ENCODE peak calls at places on chromosomes 11 and 22, in ten cellular contexts. F, X, M, H, V, K, B, D, A and Z are unnamed samples.

GRCh38 chr11:119194811-119195210 is 9.5 kb downstream of the NHERF4 start:
- DNase-seq in K (no peak), M (no peak), D (no peak), X (no peak), F (no peak), B (no peak), A (no peak), V (no peak), H (no peak), Z (no peak)

GRCh38 chr22:46355996-46356471 is 20.5 kb downstream of the TRMU start:
- DNase-seq in K (no peak), H (no peak), A (no peak), F (no peak), M (no peak), B (no peak), X (no peak), D (no peak), V (peak), Z (no peak)

GRCh38 chr11:17812286-17813187 is 78.0 kb downstream of the KCNC1 start:
- DNase-seq in A (no peak), B (no peak), K (no peak), X (no peak), D (peak), F (no peak), V (no peak), H (no peak), M (no peak), Z (no peak)

GRCh38 chr11:15208570-15209222 is 94.0 kb downstream of the INSC start:
- DNase-seq in K (peak), H (peak), M (peak), B (peak), F (no peak), V (peak), D (peak), A (peak), X (peak), Z (peak)

GRCh38 chr11:69423181-69423580 is 58.3 kb upstream of the LINC01488 start:
- DNase-seq in M (no peak), X (no peak), V (no peak), D (no peak), B (no peak), A (no peak), F (no peak), H (no peak), K (no peak), Z (no peak)

GRCh38 chr11:67436459-67437081 is 912 bp downstream of the PTPRCAP start:
- DNase-seq in V (no peak), M (no peak), X (no peak), F (no peak), H (peak), B (peak), K (peak), D (peak), A (no peak), Z (no peak)

GRCh38 chr11:82536706-82537105 is 197.0 kb downstream of the FAM181B start:
- DNase-seq in K (no peak), M (no peak), F (no peak), A (no peak), V (no peak), D (no peak), X (no peak), H (no peak), B (no peak), Z (no peak)

GRCh38 chr11:34281256-34281655 is 76.6 kb downstream of the ABTB2 start:
- DNase-seq in X (no peak), D (no peak), V (no peak), H (no peak), B (no peak), A (no peak), K (no peak), M (no peak), F (no peak), Z (no peak)

GRCh38 chr22:20174785-20175596 is 24.1 kb upstream of the CCDC188 start:
- DNase-seq in K (peak), A (no peak), B (peak), D (no peak), F (no peak), M (no peak), H (peak), V (no peak), X (no peak), Z (no peak)

GRCh38 chr11:35539781-35540281 is 14.4 kb upstream of the PAMR1 start:
- DNase-seq in A (peak), K (no peak), H (peak), V (peak), M (no peak), D (peak), F (peak), B (no peak), X (no peak), Z (no peak)

GRCh38 chr11:1340111-1340510 is 30.7 kb upstream of the TOLLIP start:
- DNase-seq in M (no peak), B (no peak), A (no peak), K (no peak), F (no peak), D (no peak), H (no peak), V (no peak), X (no peak), Z (no peak)

GRCh38 chr22:31346255-31346732 is at the start of gene PATZ1:
- DNase-seq in M (no peak), D (peak), F (peak), K (peak), A (peak), H (peak), B (peak), X (no peak), V (peak), Z (no peak)

GRCh38 chr11:122778148-122778547 is 60.2 kb upstream of the CRTAM start:
- DNase-seq in B (no peak), K (no peak), V (no peak), F (no peak), H (no peak), X (no peak), M (no peak), D (no peak), A (no peak), Z (no peak)

GRCh38 chr22:43365715-43366440 is 22.7 kb upstream of the SCUBE1 start:
- DNase-seq in A (no peak), M (no peak), K (no peak), H (no peak), D (no peak), F (peak), B (no peak), X (no peak), V (no peak), Z (no peak)

GRCh38 chr11:5524756-5525155 is 8.3 kb upstream of the UBQLNL start:
- DNase-seq in V (no peak), H (no peak), M (no peak), K (no peak), D (no peak), A (no peak), B (no peak), X (no peak), F (no peak), Z (no peak)

GRCh38 chr11:129373489-129373953 is 2.1 kb upstream of the BARX2 start:
- DNase-seq in M (no peak), D (no peak), A (peak), B (no peak), V (no peak), K (no peak), X (no peak), F (no peak), H (no peak), Z (no peak)

GRCh38 chr11:130634981-130635473 is 186.6 kb downstream of the ADAMTS15 start:
- DNase-seq in H (peak), M (no peak), X (no peak), V (no peak), K (peak), B (peak), A (peak), F (no peak), D (no peak), Z (peak)

GRCh38 chr11:134609361-134610115 is 197.5 kb upstream of the B3GAT1 start:
- DNase-seq in A (no peak), B (no peak), V (no peak), M (no peak), H (no peak), D (no peak), K (no peak), F (no peak), X (no peak), Z (peak)

GRCh38 chr11:111819161-111820058 is 52.0 kb downstream of the ALG9 start:
- DNase-seq in B (no peak), D (no peak), X (no peak), A (peak), H (peak), M (no peak), F (no peak), V (no peak), K (no peak), Z (no peak)

GRCh38 chr11:665707-666281 is 28.7 kb downstream of the DRD4 start:
- DNase-seq in X (no peak), A (peak), V (no peak), B (no peak), F (no peak), K (no peak), H (peak), D (no peak), M (no peak), Z (no peak)

DNA sequence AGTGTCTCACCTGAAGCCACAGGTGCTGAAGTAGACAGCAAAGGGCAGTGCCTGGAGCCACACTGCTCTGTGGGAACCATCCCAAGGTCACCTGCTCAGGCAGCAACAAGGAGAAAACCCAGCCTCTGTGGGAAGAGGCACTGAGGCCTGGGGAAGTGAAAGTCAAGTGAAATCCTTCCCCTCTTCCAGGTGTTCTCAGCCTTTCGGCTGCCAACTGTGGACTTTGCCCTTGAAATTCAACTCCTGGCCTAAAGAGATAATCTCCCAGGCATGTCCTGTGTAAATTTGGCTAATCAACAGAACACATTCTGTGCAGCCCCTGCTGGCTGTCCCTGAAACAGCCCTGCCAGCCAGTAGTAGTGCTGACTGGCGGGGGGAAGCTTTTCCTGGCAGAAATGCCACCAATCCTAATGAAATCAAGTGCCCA is 112.1 kb downstream of the RPL27A start:
- DNase-seq in F (no peak), A (no peak), K (peak), M (peak), X (no peak), B (no peak), D (peak), H (no peak), V (no peak), Z (no peak)
- TF ChIP-seq CTCF in F (no peak), A (peak), K (peak), M (peak), X (peak), B (peak), D (peak), H (peak), V (peak), Z (no peak)

GRCh38 chr11:54558919-54559318 is 44.9 kb downstream of the OR4C46 start:
- DNase-seq in A (no peak), X (no peak), B (no peak), H (no peak), K (no peak), F (no peak), V (no peak), M (no peak), D (no peak), Z (no peak)
- TF ChIP-seq CTCF in A (no peak), X (no peak), B (no peak), H (no peak), K (peak), F (no peak), V (no peak), M (no peak), D (no peak), Z (no peak)

GRCh38 chr11:72754149-72754543 is 1.9 kb upstream of the ARAP1 start:
- DNase-seq in D (no peak), K (no peak), F (no peak), V (no peak), B (no peak), H (no peak), M (no peak), A (no peak), X (no peak), Z (no peak)

GRCh38 chr11:72754544-72755155 is 2.4 kb upstream of the ARAP1 start:
- DNase-seq in B (no peak), F (no peak), D (no peak), X (no peak), A (no peak), M (no peak), V (no peak), H (no peak), K (no peak), Z (no peak)

GRCh38 chr11:72752088-72752914 is at the start of gene ARAP1:
- DNase-seq in B (peak), M (peak), D (peak), A (peak), F (peak), V (peak), H (peak), X (peak), K (peak), Z (peak)

GRCh38 chr11:72751293-72752087 is 718 bp downstream of the ARAP1 start:
- DNase-seq in M (no peak), F (no peak), D (peak), K (no peak), A (no peak), V (no peak), B (no peak), H (no peak), X (no peak), Z (no peak)

DNA sequence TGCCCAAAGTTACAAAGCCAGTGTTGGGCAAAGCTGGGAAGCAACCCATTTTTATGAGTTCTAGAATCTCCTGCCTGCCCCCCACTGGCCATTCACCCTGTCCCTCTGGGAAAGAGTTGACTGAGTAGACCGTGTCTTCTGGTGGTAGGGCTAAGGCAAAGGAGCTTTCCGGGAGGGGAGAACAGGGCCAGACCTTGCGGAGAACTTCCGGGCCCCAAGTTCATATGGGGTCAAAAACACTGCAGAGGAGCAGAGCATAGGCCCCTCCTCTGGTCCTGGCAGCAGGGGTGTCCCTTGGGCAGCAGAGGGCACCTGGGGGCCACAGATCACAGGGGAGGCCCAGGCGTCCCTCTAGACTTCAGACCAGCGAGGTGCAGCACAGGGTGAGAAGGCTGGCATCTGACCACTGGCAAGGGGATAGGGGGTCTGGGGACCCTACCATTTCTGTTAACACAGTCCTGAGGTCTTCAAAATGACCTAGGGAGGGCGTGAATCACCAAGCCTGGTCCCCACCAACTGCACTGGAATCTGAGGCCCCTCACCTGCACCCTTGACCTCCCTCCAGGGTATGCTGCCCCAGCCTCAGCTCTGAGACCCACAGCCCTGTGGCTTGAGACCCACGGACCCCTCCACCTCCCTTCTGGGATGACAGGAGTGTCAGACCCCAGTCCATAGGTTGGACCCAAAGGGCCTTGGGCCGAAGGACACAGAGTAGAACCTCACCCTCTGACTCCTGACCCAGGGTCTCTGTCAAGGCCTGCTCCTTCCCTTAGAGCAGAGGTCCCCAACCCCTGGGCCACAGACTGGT is 1.3 kb upstream of the ARAP1 start:
- DNase-seq in X (no peak), V (no peak), F (no peak), A (no peak), H (no peak), B (no peak), M (no peak), D (peak), K (no peak), Z (no peak)
- TF ChIP-seq CTCF in X (no peak), V (no peak), F (no peak), A (peak), H (no peak), B (no peak), M (peak), D (no peak), K (no peak), Z (no peak)

GRCh38 chr11:47477323-47477722 is 28.4 kb upstream of the RAPSN start:
- DNase-seq in M (no peak), X (no peak), B (no peak), D (no peak), F (no peak), V (no peak), K (no peak), A (no peak), H (peak), Z (no peak)
- TF ChIP-seq CTCF in M (no peak), X (no peak), B (no peak), D (no peak), F (no peak), V (no peak), K (no peak), A (no peak), H (no peak), Z (no peak)

GRCh38 chr11:19742595-19743292 is 30.1 kb downstream of the NAV2 start:
- DNase-seq in H (peak), A (peak), K (peak), D (peak), V (peak), M (peak), B (peak), F (peak), X (peak), Z (peak)
- TF ChIP-seq CTCF in H (peak), A (peak), K (peak), D (peak), V (peak), M (peak), B (peak), F (peak), X (peak), Z (peak)

GRCh38 chr11:27837895-27838563 is 137.8 kb upstream of the BDNF start:
- DNase-seq in M (no peak), X (no peak), H (no peak), B (peak), V (no peak), D (no peak), F (no peak), K (no peak), A (no peak), Z (no peak)

GRCh38 chr11:27838674-27839073 is 138.4 kb upstream of the BDNF start:
- DNase-seq in B (no peak), K (no peak), H (no peak), A (no peak), M (no peak), D (peak), X (no peak), V (no peak), F (no peak), Z (no peak)

GRCh38 chr11:27842290-27842689 is 142.0 kb upstream of the BDNF start:
- DNase-seq in V (no peak), H (no peak), B (peak), X (no peak), M (no peak), K (no peak), A (no peak), D (no peak), F (no peak), Z (no peak)

GRCh38 chr11:27839226-27839913 is 139.1 kb upstream of the BDNF start:
- DNase-seq in X (no peak), D (peak), V (no peak), H (peak), K (no peak), M (no peak), B (peak), A (peak), F (no peak), Z (no peak)
- TF ChIP-seq CTCF in X (no peak), D (peak), V (no peak), H (peak), K (peak), M (no peak), B (peak), A (peak), F (no peak), Z (no peak)